ENCODE peak calls at places on chromosomes 7 and 10, in eight cellular contexts. One of them, this sample, is unnamed.

GRCh38 chr7:108291791-108292440 is 161.8 kb upstream of the LAMB4 start:
- DNase-seq in colonic mucosa: no peak
- DNase-seq in upper lobe of right lung: no peak
- DNase-seq in cardiac muscle cell: peak; percentile 73
- DNase-seq in mucosa of descending colon: no peak
- DNase-seq in tibial artery: no peak
- DNase-seq in neural progenitor cell: peak; percentile 42
- DNase-seq in Peyer's patch: no peak
- DNase-seq in this sample: no peak

GRCh38 chr10:6337382-6337781 is 134.7 kb downstream of the PFKFB3 start:
- DNase-seq in colonic mucosa: no peak
- DNase-seq in upper lobe of right lung: no peak
- DNase-seq in cardiac muscle cell: peak; percentile 24
- DNase-seq in mucosa of descending colon: no peak
- DNase-seq in tibial artery: no peak
- DNase-seq in neural progenitor cell: no peak
- DNase-seq in Peyer's patch: no peak
- DNase-seq in this sample: no peak

GRCh38 chr10:21208666-21209316 is 311.7 kb upstream of the NEBL start:
- DNase-seq in colonic mucosa: no peak
- DNase-seq in upper lobe of right lung: no peak
- DNase-seq in cardiac muscle cell: no peak
- DNase-seq in mucosa of descending colon: no peak
- DNase-seq in tibial artery: no peak
- DNase-seq in neural progenitor cell: no peak
- DNase-seq in Peyer's patch: no peak
- DNase-seq in this sample: no peak

GRCh38 chr10:97598407-97599271 is 9.1 kb downstream of the C10orf62 start:
- DNase-seq in colonic mucosa: no peak
- DNase-seq in upper lobe of right lung: no peak
- DNase-seq in cardiac muscle cell: no peak
- DNase-seq in mucosa of descending colon: no peak
- DNase-seq in tibial artery: no peak
- DNase-seq in neural progenitor cell: no peak
- DNase-seq in Peyer's patch: no peak
- DNase-seq in this sample: no peak

GRCh38 chr7:156073366-156074052 is 261.2 kb upstream of the SHH start:
- DNase-seq in colonic mucosa: no peak
- DNase-seq in upper lobe of right lung: peak; percentile 70
- DNase-seq in cardiac muscle cell: no peak
- DNase-seq in mucosa of descending colon: no peak
- DNase-seq in tibial artery: no peak
- DNase-seq in neural progenitor cell: no peak
- DNase-seq in Peyer's patch: no peak
- DNase-seq in this sample: no peak

GRCh38 chr7:47878662-47879061 is 69.6 kb downstream of the PKD1L1 start:
- DNase-seq in colonic mucosa: no peak
- DNase-seq in upper lobe of right lung: no peak
- DNase-seq in cardiac muscle cell: no peak
- DNase-seq in mucosa of descending colon: no peak
- DNase-seq in tibial artery: no peak
- DNase-seq in neural progenitor cell: no peak
- DNase-seq in Peyer's patch: no peak
- DNase-seq in this sample: no peak

GRCh38 chr7:1448958-1449357 is 10.3 kb downstream of the MICALL2 start:
- DNase-seq in colonic mucosa: no peak
- DNase-seq in upper lobe of right lung: no peak
- DNase-seq in cardiac muscle cell: no peak
- DNase-seq in mucosa of descending colon: no peak
- DNase-seq in tibial artery: no peak
- DNase-seq in neural progenitor cell: no peak
- DNase-seq in Peyer's patch: no peak
- DNase-seq in this sample: no peak

GRCh38 chr7:105637755-105638154 is 56.5 kb upstream of the EFCAB10 start:
- DNase-seq in colonic mucosa: no peak
- DNase-seq in upper lobe of right lung: no peak
- DNase-seq in cardiac muscle cell: no peak
- DNase-seq in mucosa of descending colon: no peak
- DNase-seq in tibial artery: no peak
- DNase-seq in neural progenitor cell: no peak
- DNase-seq in Peyer's patch: no peak
- DNase-seq in this sample: no peak

GRCh38 chr7:129606801-129607200 is 4.7 kb upstream of the NRF1 start:
- DNase-seq in colonic mucosa: no peak
- DNase-seq in upper lobe of right lung: no peak
- DNase-seq in cardiac muscle cell: no peak
- DNase-seq in mucosa of descending colon: no peak
- DNase-seq in tibial artery: no peak
- DNase-seq in neural progenitor cell: no peak
- DNase-seq in Peyer's patch: peak; percentile 43
- DNase-seq in this sample: no peak

GRCh38 chr10:35813219-35813618 is 171.1 kb upstream of the FZD8 start:
- DNase-seq in colonic mucosa: no peak
- DNase-seq in upper lobe of right lung: no peak
- DNase-seq in cardiac muscle cell: no peak
- DNase-seq in mucosa of descending colon: no peak
- DNase-seq in tibial artery: no peak
- DNase-seq in neural progenitor cell: no peak
- DNase-seq in Peyer's patch: no peak
- DNase-seq in this sample: no peak

DNA sequence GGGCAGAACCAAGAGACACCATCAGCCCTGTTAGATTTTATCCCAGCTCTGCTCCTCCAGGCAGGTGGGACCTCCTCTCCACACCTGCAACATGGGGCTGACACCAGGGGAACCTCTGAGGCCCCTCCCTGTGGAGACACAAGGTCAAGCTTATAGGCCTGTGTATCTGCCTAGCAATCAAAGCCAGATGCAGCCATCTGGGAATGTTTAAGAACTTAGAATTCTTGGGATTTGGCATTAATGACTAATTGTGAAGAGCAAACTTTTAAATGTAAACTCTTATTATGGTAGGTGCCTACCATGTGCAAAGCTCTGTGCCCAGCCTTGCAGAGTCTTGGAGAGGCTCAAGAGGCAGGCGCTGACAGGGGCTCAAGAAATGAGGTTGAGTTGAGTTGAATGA is 52.1 kb downstream of the TBATA start:
- DNase-seq in colonic mucosa: no peak
- DNase-seq in upper lobe of right lung: no peak
- DNase-seq in cardiac muscle cell: no peak
- DNase-seq in mucosa of descending colon: no peak
- DNase-seq in tibial artery: no peak
- DNase-seq in neural progenitor cell: no peak
- DNase-seq in Peyer's patch: no peak
- DNase-seq in this sample: no peak
- H3K36me3 ChIP-seq in colonic mucosa: no peaks in the 10 kb centered on the region
- H3K36me3 ChIP-seq in upper lobe of right lung: no peaks in the 10 kb centered on the region
- H3K36me3 ChIP-seq in cardiac muscle cell: no peaks in the 10 kb centered on the region
- H3K36me3 ChIP-seq in mucosa of descending colon: no peaks in the 10 kb centered on the region
- H3K36me3 ChIP-seq in tibial artery: no peaks in the 10 kb centered on the region
- H3K36me3 ChIP-seq in neural progenitor cell: no peaks in the 10 kb centered on the region
- H3K36me3 ChIP-seq in Peyer's patch: no peaks in the 10 kb centered on the region
- H3K36me3 ChIP-seq in this sample: no peaks in the 10 kb centered on the region

DNA sequence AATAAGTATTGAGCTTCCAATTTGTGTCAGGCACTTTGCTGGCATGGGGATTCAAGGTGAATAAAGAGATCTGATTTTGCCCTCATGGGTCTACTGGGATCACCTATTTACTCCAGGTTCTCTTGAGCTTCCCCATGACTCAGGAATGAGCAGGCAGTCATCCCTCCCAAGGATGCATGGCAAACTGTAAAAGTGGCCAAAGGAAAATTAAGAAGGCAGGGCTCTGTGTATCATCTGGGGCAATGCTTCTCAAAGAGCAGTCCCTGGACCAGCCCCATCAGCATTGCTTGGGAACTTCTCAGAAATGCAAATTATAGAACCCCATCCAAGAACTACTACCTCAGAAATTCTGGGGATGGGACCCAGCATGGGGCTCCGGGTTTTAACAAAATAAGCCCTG is 48.7 kb downstream of the WDFY4 start:
- DNase-seq in colonic mucosa: no peak
- DNase-seq in upper lobe of right lung: no peak
- DNase-seq in cardiac muscle cell: no peak
- DNase-seq in mucosa of descending colon: no peak
- DNase-seq in tibial artery: no peak
- DNase-seq in neural progenitor cell: no peak
- DNase-seq in Peyer's patch: no peak
- DNase-seq in this sample: no peak
- H3K36me3 ChIP-seq in colonic mucosa: no peaks in the 10 kb centered on the region
- H3K36me3 ChIP-seq in upper lobe of right lung: peaks cover 11% of the 10 kb centered on the region
- H3K36me3 ChIP-seq in cardiac muscle cell: no peaks in the 10 kb centered on the region
- H3K36me3 ChIP-seq in mucosa of descending colon: no peaks in the 10 kb centered on the region
- H3K36me3 ChIP-seq in tibial artery: no peaks in the 10 kb centered on the region
- H3K36me3 ChIP-seq in neural progenitor cell: no peaks in the 10 kb centered on the region
- H3K36me3 ChIP-seq in Peyer's patch: no peaks in the 10 kb centered on the region
- H3K36me3 ChIP-seq in this sample: no peaks in the 10 kb centered on the region

DNA sequence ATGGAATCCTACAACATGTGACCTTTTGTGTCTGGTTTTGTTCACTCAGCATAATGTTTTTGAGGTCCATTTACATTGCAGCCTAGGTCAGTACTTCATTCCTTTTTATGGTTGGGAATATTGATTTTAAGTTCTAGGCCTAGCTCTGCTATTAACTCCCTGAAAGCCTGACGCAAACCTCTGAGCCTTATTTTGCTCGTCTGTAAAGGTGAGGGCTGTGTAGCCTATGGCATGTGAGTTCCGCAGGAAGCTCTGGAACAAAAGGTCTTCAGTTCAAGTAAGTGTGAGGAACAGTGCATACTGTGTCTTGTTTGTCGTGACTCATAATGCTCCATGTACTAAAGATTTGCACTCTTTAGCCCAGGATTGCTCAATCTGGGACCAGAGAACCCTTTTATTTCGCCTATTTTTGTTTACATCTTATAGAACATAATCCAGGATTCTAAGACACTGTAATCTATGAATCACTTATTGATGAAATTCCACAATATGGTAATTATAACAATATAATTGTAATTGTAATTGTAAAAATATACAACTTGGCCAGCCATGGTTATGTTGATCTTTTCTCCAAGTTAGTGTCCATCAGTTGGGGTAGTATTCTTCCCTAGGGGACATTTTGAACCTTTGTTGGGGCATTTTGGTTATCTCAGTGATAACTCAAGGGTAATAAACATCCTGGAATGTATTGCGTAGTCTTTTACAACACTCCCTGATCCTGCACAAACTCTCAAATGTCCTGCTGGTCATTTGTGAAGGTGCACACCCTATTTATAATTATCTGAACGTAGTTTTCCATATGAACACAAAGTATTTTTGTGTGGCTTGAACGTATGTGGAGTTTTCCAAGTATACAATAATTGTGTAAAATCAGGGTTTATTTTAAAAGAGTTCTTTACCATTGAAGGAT is 184.7 kb downstream of the VTI1A start:
- DNase-seq in colonic mucosa: no peak
- DNase-seq in upper lobe of right lung: no peak
- DNase-seq in cardiac muscle cell: peak; percentile 77
- DNase-seq in mucosa of descending colon: no peak
- DNase-seq in tibial artery: no peak
- DNase-seq in neural progenitor cell: no peak
- DNase-seq in Peyer's patch: no peak
- DNase-seq in this sample: no peak
- H3K36me3 ChIP-seq in colonic mucosa: no peaks in the 10 kb centered on the region
- H3K36me3 ChIP-seq in upper lobe of right lung: no peaks in the 10 kb centered on the region
- H3K36me3 ChIP-seq in cardiac muscle cell: no peaks in the 10 kb centered on the region
- H3K36me3 ChIP-seq in mucosa of descending colon: no peaks in the 10 kb centered on the region
- H3K36me3 ChIP-seq in tibial artery: no peaks in the 10 kb centered on the region
- H3K36me3 ChIP-seq in neural progenitor cell: no peaks in the 10 kb centered on the region
- H3K36me3 ChIP-seq in Peyer's patch: no peaks in the 10 kb centered on the region
- H3K36me3 ChIP-seq in this sample: no peaks in the 10 kb centered on the region

DNA sequence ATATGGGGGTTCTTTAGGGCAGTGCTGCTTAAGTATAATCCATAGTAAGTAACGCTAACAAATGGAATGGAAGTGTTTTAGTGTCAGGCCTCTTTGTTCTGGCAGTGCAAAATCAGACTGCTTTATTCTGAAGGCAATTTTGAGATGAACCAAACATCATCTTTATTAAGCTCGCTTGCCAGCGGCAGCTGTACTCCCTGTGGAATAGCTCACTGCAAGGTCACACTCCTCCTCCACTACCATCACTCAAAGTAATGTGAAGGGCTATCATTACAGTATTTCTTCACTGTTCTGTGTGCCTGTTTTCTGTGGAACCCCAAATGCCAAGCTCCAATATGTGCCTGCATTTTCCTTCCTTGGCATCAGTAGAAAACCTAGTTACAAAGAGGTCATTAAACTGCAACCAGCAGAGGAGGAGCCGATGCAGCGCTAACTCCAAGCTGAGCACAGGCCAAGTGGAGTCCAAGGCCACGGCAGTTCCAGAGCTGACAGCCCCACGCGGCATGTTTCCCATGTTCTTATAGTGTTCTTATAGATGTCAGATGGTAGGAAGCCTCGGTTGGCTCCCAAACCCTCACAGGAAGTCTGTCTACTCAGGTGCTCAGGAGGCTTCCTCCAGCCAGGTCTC is 21.4 kb downstream of the BCCIP start:
- DNase-seq in colonic mucosa: no peak
- DNase-seq in upper lobe of right lung: no peak
- DNase-seq in cardiac muscle cell: no peak
- DNase-seq in mucosa of descending colon: no peak
- DNase-seq in tibial artery: no peak
- DNase-seq in neural progenitor cell: no peak
- DNase-seq in Peyer's patch: no peak
- DNase-seq in this sample: no peak
- H3K36me3 ChIP-seq in colonic mucosa: peaks cover 8% of the 10 kb centered on the region
- H3K36me3 ChIP-seq in upper lobe of right lung: peaks cover 61% of the 10 kb centered on the region
- H3K36me3 ChIP-seq in cardiac muscle cell: peaks cover 60% of the 10 kb centered on the region
- H3K36me3 ChIP-seq in mucosa of descending colon: peaks cover 7% of the 10 kb centered on the region
- H3K36me3 ChIP-seq in tibial artery: peaks cover 43% of the 10 kb centered on the region
- H3K36me3 ChIP-seq in neural progenitor cell: peaks cover 3% of the 10 kb centered on the region
- H3K36me3 ChIP-seq in Peyer's patch: no peaks in the 10 kb centered on the region
- H3K36me3 ChIP-seq in this sample: peaks cover 64% of the 10 kb centered on the region

GRCh38 chr7:130884437-130885417 is 150.7 kb upstream of the KLF14 start:
- DNase-seq in colonic mucosa: peak; percentile 51
- DNase-seq in upper lobe of right lung: no peak
- DNase-seq in cardiac muscle cell: peak; percentile 49
- DNase-seq in mucosa of descending colon: no peak
- DNase-seq in tibial artery: no peak
- DNase-seq in neural progenitor cell: no peak
- DNase-seq in Peyer's patch: no peak
- DNase-seq in this sample: no peak

GRCh38 chr7:130888468-130888867 is 154.5 kb upstream of the KLF14 start:
- DNase-seq in colonic mucosa: no peak
- DNase-seq in upper lobe of right lung: no peak
- DNase-seq in cardiac muscle cell: no peak
- DNase-seq in mucosa of descending colon: no peak
- DNase-seq in tibial artery: no peak
- DNase-seq in neural progenitor cell: no peak
- DNase-seq in Peyer's patch: no peak
- DNase-seq in this sample: no peak

GRCh38 chr7:130886438-130887135 is 152.6 kb upstream of the KLF14 start:
- DNase-seq in colonic mucosa: no peak
- DNase-seq in upper lobe of right lung: no peak
- DNase-seq in cardiac muscle cell: no peak
- DNase-seq in mucosa of descending colon: no peak
- DNase-seq in tibial artery: no peak
- DNase-seq in neural progenitor cell: no peak
- DNase-seq in Peyer's patch: no peak
- DNase-seq in this sample: no peak

GRCh38 chr7:130888017-130888371 is 154.0 kb upstream of the KLF14 start:
- DNase-seq in colonic mucosa: no peak
- DNase-seq in upper lobe of right lung: no peak
- DNase-seq in cardiac muscle cell: peak; percentile 48
- DNase-seq in mucosa of descending colon: no peak
- DNase-seq in tibial artery: no peak
- DNase-seq in neural progenitor cell: no peak
- DNase-seq in Peyer's patch: no peak
- DNase-seq in this sample: no peak

GRCh38 chr7:130887182-130888016 is 153.4 kb upstream of the KLF14 start:
- DNase-seq in colonic mucosa: no peak
- DNase-seq in upper lobe of right lung: no peak
- DNase-seq in cardiac muscle cell: peak; percentile 75
- DNase-seq in mucosa of descending colon: no peak
- DNase-seq in tibial artery: no peak
- DNase-seq in neural progenitor cell: no peak
- DNase-seq in Peyer's patch: no peak
- DNase-seq in this sample: no peak
- H3K36me3 ChIP-seq in colonic mucosa: peaks cover 4% of the 10 kb centered on the region
- H3K36me3 ChIP-seq in upper lobe of right lung: peaks cover 67% of the 10 kb centered on the region
- H3K36me3 ChIP-seq in cardiac muscle cell: no peaks in the 10 kb centered on the region
- H3K36me3 ChIP-seq in mucosa of descending colon: no peaks in the 10 kb centered on the region
- H3K36me3 ChIP-seq in tibial artery: peaks cover 39% of the 10 kb centered on the region
- H3K36me3 ChIP-seq in neural progenitor cell: no peaks in the 10 kb centered on the region
- H3K36me3 ChIP-seq in Peyer's patch: no peaks in the 10 kb centered on the region
- H3K36me3 ChIP-seq in this sample: peaks cover 23% of the 10 kb centered on the region